ENCODE peak calls at places on chromosome 14, in ten cellular contexts. S is spleen, H is psoas muscle, A is upper lobe of right lung, W is adrenal gland, V is ovary, G is IMR-90, K is testis, T is fibroblast of lung, U is neural progenitor cell. F is an unnamed sample.

GRCh38 chr14:49594347-49595089 is 4.2 kb upstream of the LRR1 start:
- DNase-seq in H (no peak), V (no peak), K (no peak), S (no peak), G (peak; percentile 85), W (peak; percentile 73), U (no peak), T (peak; percentile 84), A (no peak), F (peak; percentile 81)

GRCh38 chr14:76133103-76133502 is 18.6 kb upstream of the GPATCH2L start:
- DNase-seq in A (no peak), V (no peak), T (peak; percentile 11), G (peak; percentile 24), W (no peak), K (no peak), S (no peak), U (peak; percentile 71), H (no peak), F (peak; percentile 19)

GRCh38 chr14:71400821-71401447 is 493.7 kb downstream of the PCNX1 start:
- DNase-seq in G (peak; percentile 29), A (no peak), K (no peak), V (no peak), H (no peak), U (no peak), S (no peak), W (no peak), T (peak; percentile 47), F (peak; percentile 25)

GRCh38 chr14:37145395-37145794 is 27.0 kb downstream of the SLC25A21 start:
- DNase-seq in K (no peak), A (no peak), T (no peak), H (no peak), G (peak; percentile 13), W (no peak), S (no peak), U (no peak), V (no peak), F (no peak)

GRCh38 chr14:29310757-29311156 is 544.2 kb downstream of the FOXG1 start:
- DNase-seq in W (no peak), G (peak; percentile 78), A (no peak), H (no peak), V (no peak), U (no peak), S (no peak), K (no peak), T (peak; percentile 86), F (peak; percentile 46)

GRCh38 chr14:55180006-55180405 is 11.4 kb downstream of the DLGAP5 start:
- DNase-seq in K (no peak), A (no peak), S (no peak), U (no peak), H (no peak), T (no peak), G (no peak), V (no peak), W (no peak), F (no peak)

GRCh38 chr14:21070083-21070609 is at the start of gene ARHGEF40:
- DNase-seq in A (peak; percentile 85), S (peak; percentile 88), V (peak; percentile 78), H (peak; percentile 75), T (peak; percentile 58), U (peak; percentile 84), K (no peak), G (peak; percentile 33), W (peak; percentile 69), F (peak; percentile 14)

GRCh38 chr14:100900837-100901390 is 2.6 kb downstream of the RTL1 start:
- DNase-seq in G (no peak), S (peak; percentile 80), H (peak; percentile 52), A (no peak), T (peak; percentile 18), W (peak; percentile 88), K (peak; percentile 54), V (no peak), U (peak; percentile 87), F (no peak)

GRCh38 chr14:73455294-73455693 is 3.1 kb downstream of the NUMB start:
- DNase-seq in K (no peak), H (no peak), U (no peak), W (no peak), V (no peak), T (no peak), S (no peak), A (no peak), G (no peak), F (no peak)

GRCh38 chr14:73457935-73458218 is 469 bp downstream of the NUMB start:
- DNase-seq in V (peak; percentile 64), K (peak; percentile 50), G (no peak), H (no peak), W (no peak), A (peak; percentile 77), T (no peak), S (no peak), U (no peak), F (no peak)

GRCh38 chr14:73457050-73457934 is 1.1 kb downstream of the NUMB start:
- DNase-seq in U (peak; percentile 55), A (peak; percentile 72), W (peak; percentile 54), H (peak; percentile 25), K (no peak), V (no peak), S (peak; percentile 88), T (peak; percentile 33), G (peak; percentile 33), F (no peak)

GRCh38 chr14:73460691-73461127 is 2.4 kb upstream of the NUMB start:
- DNase-seq in K (no peak), U (no peak), W (peak; percentile 32), T (peak; percentile 84), H (no peak), G (peak; percentile 77), A (no peak), S (no peak), V (no peak), F (peak; percentile 61)

GRCh38 chr14:73458219-73458976 is at the start of gene NUMB:
- DNase-seq in V (peak; percentile 97), A (peak; percentile 97), H (peak; percentile 97), K (peak; percentile 99), U (peak; percentile 99), S (peak; percentile 94), T (peak; percentile 100), G (peak; percentile 100), W (peak; percentile 99), F (peak; percentile 100)
- TF ChIP-seq CTCF in V (peak; percentile 34), A (no peak), H (no peak), K (no peak), U (no peak), S (peak; percentile 48), T (no peak), G (no peak), W (peak; percentile 27), F (no peak)

GRCh38 chr14:91388551-91388975 is 29.1 kb downstream of the CCDC88C start:
- DNase-seq in H (no peak), U (no peak), V (no peak), W (no peak), T (no peak), S (no peak), G (peak; percentile 59), K (no peak), A (no peak), F (no peak)

GRCh38 chr14:91389173-91389572 is 28.4 kb downstream of the CCDC88C start:
- DNase-seq in A (no peak), W (no peak), K (no peak), H (no peak), S (no peak), U (no peak), G (no peak), V (no peak), T (no peak), F (no peak)

GRCh38 chr14:91387135-91387849 is 30.3 kb downstream of the CCDC88C start:
- DNase-seq in G (peak; percentile 40), T (peak; percentile 76), U (no peak), W (no peak), A (no peak), K (no peak), V (no peak), H (no peak), S (no peak), F (peak; percentile 27)

GRCh38 chr14:91390165-91390778 is 27.3 kb downstream of the CCDC88C start:
- DNase-seq in T (no peak), K (no peak), A (no peak), H (no peak), W (no peak), U (no peak), G (no peak), S (no peak), V (no peak), F (no peak)

DNA sequence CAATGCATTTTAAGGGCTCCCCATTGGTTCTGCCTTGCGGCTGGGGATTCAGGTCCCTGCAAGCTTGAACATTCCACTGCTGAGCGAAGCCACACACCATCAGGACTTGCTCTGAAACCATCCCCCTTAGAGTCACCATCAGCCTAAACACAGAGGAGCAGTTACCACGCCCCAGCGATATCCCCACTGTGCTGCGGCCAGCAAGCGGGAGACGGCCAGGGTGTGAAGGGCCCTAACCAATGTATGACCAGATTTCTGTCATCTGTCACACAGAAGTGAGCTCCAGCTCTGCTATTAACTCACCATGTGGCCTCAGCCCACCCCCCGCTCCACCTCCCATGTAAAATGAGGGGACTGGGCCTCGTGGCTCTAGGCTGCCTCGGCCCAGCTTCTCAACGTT is 29.6 kb downstream of the CCDC88C start:
- DNase-seq in W (no peak), K (no peak), V (no peak), G (no peak), T (no peak), H (no peak), U (no peak), S (no peak), A (no peak), F (no peak)
- H3K27ac ChIP-seq in W (no peak overlapping the region), K (no peak overlapping the region), V (no peak overlapping the region), G (no peak overlapping the region), T (no peak overlapping the region), H (no peak overlapping the region), U (no peak overlapping the region), S (peak overlapping the region; percentile 60), A (no peak overlapping the region), F (no peak overlapping the region)

DNA sequence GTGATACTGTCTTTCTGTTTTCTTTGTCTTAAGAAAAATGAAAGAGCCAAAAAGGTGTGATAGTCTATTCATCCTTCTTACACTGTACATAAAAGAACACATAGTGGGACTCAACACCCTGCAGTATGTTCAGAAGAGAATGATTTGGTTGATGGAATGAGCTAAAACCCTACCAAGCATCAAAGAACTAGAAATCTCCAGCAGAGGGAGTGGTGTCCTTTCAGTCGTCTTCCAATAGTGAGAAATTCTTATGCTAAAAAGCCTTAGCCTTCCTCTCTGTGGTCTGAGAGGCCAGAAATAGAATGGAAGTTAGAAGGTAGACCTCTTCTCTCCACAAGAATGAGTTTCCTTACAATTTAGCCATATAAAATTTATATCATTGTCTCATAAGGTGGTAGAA is 393.4 kb upstream of the SEL1L start:
- DNase-seq in K (no peak), T (no peak), U (peak; percentile 26), H (no peak), W (no peak), G (no peak), S (no peak), V (no peak), A (no peak), F (no peak)
- TF ChIP-seq CTCF in K (no peak), T (no peak), U (peak; percentile 52), H (no peak), W (no peak), G (no peak), S (no peak), V (no peak), A (peak; percentile 6), F (no peak)

GRCh38 chr14:23568600-23569310 is 1.2 kb upstream of the AP1G2 start:
- DNase-seq in S (no peak), U (peak; percentile 65), A (peak; percentile 63), T (no peak), V (peak; percentile 48), K (no peak), H (no peak), G (no peak), W (no peak), F (no peak)

GRCh38 chr14:23569443-23570151 is 2.0 kb upstream of the AP1G2 start:
- DNase-seq in U (peak; percentile 69), T (no peak), V (peak; percentile 34), W (no peak), S (no peak), H (no peak), G (no peak), K (no peak), A (peak; percentile 63), F (no peak)

GRCh38 chr14:23567186-23568020 is at the start of gene AP1G2:
- DNase-seq in K (peak; percentile 90), H (peak; percentile 84), G (peak; percentile 28), U (peak; percentile 84), W (peak; percentile 87), T (peak; percentile 45), S (peak; percentile 98), V (peak; percentile 92), A (peak; percentile 96), F (peak; percentile 17)

GRCh38 chr14:23566782-23567185 is 807 bp downstream of the AP1G2 start:
- DNase-seq in H (no peak), S (no peak), A (no peak), K (no peak), T (no peak), G (no peak), V (no peak), U (peak; percentile 39), W (no peak), F (peak; percentile 16)

GRCh38 chr14:23568021-23568599 is 519 bp upstream of the AP1G2 start:
- DNase-seq in S (no peak), H (no peak), V (no peak), A (peak; percentile 29), W (no peak), T (no peak), U (no peak), G (no peak), K (no peak), F (no peak)
- H3K27ac ChIP-seq in S (peak overlapping the region; percentile 93), H (peak overlapping the region; percentile 41), V (peak overlapping the region; percentile 75), A (peak overlapping the region; percentile 79), W (no peak overlapping the region), T (no peak overlapping the region), U (no peak overlapping the region), G (no peak overlapping the region), K (peak overlapping the region; percentile 85), F (no peak overlapping the region)